ENCODE peak calls at places on chromosome 6, in six cellular contexts. X is activated CD8-positive, alpha-beta memory T cell treated with anti-CD3 and anti-CD28 coated beads, Interleukin-2, amount 50 U/mL, for 48 hours; N is stimulated activated naive CD8-positive, alpha-beta T cell treated with anti-CD3 and anti-CD28 coated beads, Interleukin-15, Interleukin-2, amounts not matched to agents 100 U/mL and 50 U/mL, for 24 hours; K is SHP77 treated with DMSO at 0.1 percent for 48 hours; V is astrocyte; F is NCI-H1105. Q is an unnamed sample.

GRCh38 chr6:168368971-168369370 is 49.4 kb upstream of the DACT2 start:
- DNase-seq in X (no peak), N (no peak), K (no peak), V (no peak), F (no peak), Q (no peak)

GRCh38 chr6:29602564-29603361 is 17.8 kb downstream of the OR2H2 start:
- DNase-seq in X (no peak), N (no peak), K (no peak), V (peak), F (peak), Q (no peak)

GRCh38 chr6:128139519-128139918 is 238.7 kb upstream of the THEMIS start:
- DNase-seq in X (no peak), N (no peak), K (peak), V (peak), F (no peak), Q (no peak)

GRCh38 chr6:163612200-163612599 is 197.7 kb downstream of the QKI start:
- DNase-seq in X (peak), N (no peak), K (no peak), V (no peak), F (no peak), Q (no peak)

GRCh38 chr6:81890846-81891245 is 138.4 kb upstream of the TENT5A start:
- DNase-seq in X (no peak), N (no peak), K (no peak), V (peak), F (no peak), Q (no peak)

GRCh38 chr6:85920782-85921181 is 278.1 kb upstream of the SYNCRIP start:
- DNase-seq in X (no peak), N (no peak), K (no peak), V (no peak), F (peak), Q (no peak)

GRCh38 chr6:44010411-44011349 is 116.6 kb downstream of the MRPL14 start:
- DNase-seq in X (peak), N (no peak), K (no peak), V (peak), F (no peak), Q (no peak)

GRCh38 chr6:90940812-90941481 is 354.1 kb upstream of the MAP3K7 start:
- DNase-seq in X (no peak), N (no peak), K (peak), V (peak), F (peak), Q (no peak)

GRCh38 chr6:151535476-151536279 is 41.9 kb downstream of the CCDC170 start:
- DNase-seq in X (no peak), N (no peak), K (no peak), V (no peak), F (no peak), Q (no peak)

GRCh38 chr6:97850458-97851218 is 567.6 kb upstream of the MMS22L start:
- DNase-seq in X (no peak), N (no peak), K (no peak), V (peak), F (peak), Q (no peak)

GRCh38 chr6:2970753-2971419 is 481 bp downstream of the SERPINB6 start:
- DNase-seq in X (peak), N (peak), K (no peak), V (peak), F (no peak), Q (no peak)

GRCh38 chr6:72865467-72865866 is 243.6 kb downstream of the KCNQ5 start:
- DNase-seq in X (no peak), N (no peak), K (no peak), V (peak), F (no peak), Q (no peak)

GRCh38 chr6:152136449-152136825 is 329.0 kb downstream of the ESR1 start:
- DNase-seq in X (no peak), N (no peak), K (peak), V (peak), F (no peak), Q (no peak)

GRCh38 chr6:16058188-16058780 is 70.6 kb upstream of the MYLIP start:
- DNase-seq in X (no peak), N (no peak), K (no peak), V (no peak), F (no peak), Q (no peak)

GRCh38 chr6:75601608-75602163 is at the start of gene SENP6:
- DNase-seq in X (peak), N (peak), K (peak), V (peak), F (peak), Q (peak)

GRCh38 chr6:132937466-132937906 is 123.1 kb downstream of the RPS12 start:
- DNase-seq in X (no peak), N (peak), K (peak), V (peak), F (peak), Q (no peak)

GRCh38 chr6:135063926-135064325 is 9.3 kb upstream of the HBS1L start:
- DNase-seq in X (no peak), N (no peak), K (no peak), V (no peak), F (no peak), Q (no peak)

GRCh38 chr6:104472245-104472644 is 387.5 kb downstream of the HACE1 start:
- DNase-seq in X (no peak), N (no peak), K (no peak), V (no peak), F (peak), Q (no peak)

GRCh38 chr6:32642707-32643106 is 5.5 kb downstream of the HLA-DQA1 start:
- DNase-seq in X (no peak), N (no peak), K (no peak), V (no peak), F (no peak), Q (no peak)

GRCh38 chr6:168131464-168132415 is 52.7 kb upstream of the FRMD1 start:
- DNase-seq in X (no peak), N (no peak), K (no peak), V (no peak), F (no peak), Q (no peak)

GRCh38 chr6:22194188-22194921 is 102.5 kb downstream of the PRL start:
- DNase-seq in X (no peak), N (no peak), K (no peak), V (peak), F (no peak), Q (no peak)

GRCh38 chr6:80094017-80094416 is 12.5 kb upstream of the BCKDHB start:
- DNase-seq in X (no peak), N (peak), K (no peak), V (peak), F (peak), Q (no peak)

GRCh38 chr6:15504581-15505350 is 158.1 kb downstream of the DTNBP1 start:
- DNase-seq in X (no peak), N (no peak), K (peak), V (peak), F (peak), Q (no peak)

GRCh38 chr6:13846841-13847240 is 32.5 kb upstream of the MCUR1 start:
- DNase-seq in X (no peak), N (no peak), K (no peak), V (no peak), F (no peak), Q (no peak)

GRCh38 chr6:110509617-110510231 is 33.3 kb upstream of the SLC22A16 start:
- DNase-seq in X (no peak), N (no peak), K (no peak), V (peak), F (no peak), Q (no peak)

GRCh38 chr6:44263357-44264100 is 1.8 kb downstream of the NFKBIE start:
- DNase-seq in X (no peak), N (peak), K (no peak), V (no peak), F (no peak), Q (no peak)